ENCODE peak calls at places on chromosomes 13 and 19, in five cellular contexts. X, Q, I, L and K are unnamed samples. For H3K36me3, the result is how much of the 10 kb centered on the place peaks cover.

GRCh38 chr19:3057275-3057714 is 5.0 kb downstream of the TLE5 start:
- DNase-seq in X (no peak), Q (peak), I (peak), L (no peak), K (peak)

GRCh38 chr13:20590568-20590967 is 23.6 kb downstream of the IFT88 start:
- DNase-seq in X (no peak), Q (no peak), I (no peak), L (no peak), K (no peak)

GRCh38 chr19:18282021-18282787 is 782 bp upstream of the JUND start:
- DNase-seq in X (no peak), Q (peak), I (no peak), L (no peak), K (no peak)

GRCh38 chr13:27035892-27036235 is 135.7 kb downstream of the USP12 start:
- DNase-seq in X (no peak), Q (no peak), I (no peak), L (no peak), K (no peak)

GRCh38 chr19:47529018-47529742 is 14.3 kb upstream of the NAPA start:
- DNase-seq in X (no peak), Q (no peak), I (no peak), L (no peak), K (no peak)

GRCh38 chr13:52879950-52880650 is 31.7 kb upstream of the PCDH8 start:
- DNase-seq in X (no peak), Q (no peak), I (no peak), L (no peak), K (no peak)

GRCh38 chr13:98222816-98223215 is 45.7 kb upstream of the RNF113B start:
- DNase-seq in X (no peak), Q (no peak), I (no peak), L (no peak), K (no peak)

GRCh38 chr19:18848860-18849661 is 17.3 kb downstream of the UPF1 start:
- DNase-seq in X (no peak), Q (peak), I (peak), L (no peak), K (peak)

GRCh38 chr19:46830864-46831263 is 19.8 kb downstream of the AP2S1 start:
- DNase-seq in X (no peak), Q (no peak), I (no peak), L (no peak), K (no peak)

GRCh38 chr13:112648966-112649690 is 40.7 kb upstream of the ATP11A start:
- DNase-seq in X (no peak), Q (no peak), I (no peak), L (no peak), K (no peak)

GRCh38 chr13:30576528-30576927 is 41.2 kb upstream of the USPL1 start:
- DNase-seq in X (peak), Q (no peak), I (no peak), L (peak), K (no peak)

GRCh38 chr19:38306236-38306635 is 2.2 kb downstream of the C19orf33 start:
- DNase-seq in X (no peak), Q (no peak), I (no peak), L (no peak), K (no peak)

GRCh38 chr13:46593403-46593802 is 40.4 kb downstream of the LRCH1 start:
- DNase-seq in X (no peak), Q (no peak), I (no peak), L (peak), K (no peak)

GRCh38 chr19:39078436-39079200 is 5.5 kb upstream of the ACP7 start:
- DNase-seq in X (no peak), Q (no peak), I (no peak), L (no peak), K (no peak)

GRCh38 chr19:18233224-18233825 is 7.1 kb upstream of the PDE4C start:
- DNase-seq in X (peak), Q (peak), I (no peak), L (no peak), K (peak)

GRCh38 chr13:73158851-73159250 is 100.0 kb downstream of the KLF5 start:
- DNase-seq in X (no peak), Q (no peak), I (no peak), L (no peak), K (no peak)

GRCh38 chr13:111853766-111854165 is 213.2 kb upstream of the SOX1 start:
- DNase-seq in X (no peak), Q (no peak), I (no peak), L (no peak), K (no peak)

GRCh38 chr13:42140494-42140893 is 92.0 kb downstream of the DGKH start:
- DNase-seq in X (no peak), Q (no peak), I (no peak), L (no peak), K (no peak)

GRCh38 chr19:31352296-31352781 is 3.1 kb upstream of the TSHZ3 start:
- DNase-seq in X (no peak), Q (no peak), I (no peak), L (no peak), K (no peak)

GRCh38 chr19:38183227-38183914 is 40.7 kb downstream of the DPF1 start:
- DNase-seq in X (peak), Q (peak), I (peak), L (no peak), K (peak)

GRCh38 chr13:64071352-64071751 is 2655.7 kb upstream of the PCDH20 start:
- DNase-seq in X (no peak), Q (no peak), I (no peak), L (no peak), K (no peak)

GRCh38 chr13:23541221-23541620 is 29.0 kb upstream of the TNFRSF19 start:
- DNase-seq in X (no peak), Q (no peak), I (no peak), L (no peak), K (no peak)

GRCh38 chr19:41595258-41595889 is 19.4 kb downstream of the CEACAM21 start:
- DNase-seq in X (peak), Q (peak), I (peak), L (peak), K (peak)

GRCh38 chr19:16076154-16076957 is at the start of gene TPM4:
- DNase-seq in X (peak), Q (peak), I (peak), L (peak), K (peak)

GRCh38 chr13:71912524-71912923 is 45.5 kb upstream of the DACH1 start:
- DNase-seq in X (no peak), Q (no peak), I (no peak), L (no peak), K (no peak)

GRCh38 chr13:40181203-40181845 is 485.1 kb downstream of the FOXO1 start:
- DNase-seq in X (peak), Q (no peak), I (no peak), L (no peak), K (no peak)

GRCh38 chr13:25170554-25171107 is 1.5 kb downstream of the AMER2 start:
- DNase-seq in X (peak), Q (no peak), I (no peak), L (no peak), K (no peak)

GRCh38 chr19:1888385-1888784 is 3.1 kb upstream of the ABHD17A start:
- DNase-seq in X (no peak), Q (no peak), I (no peak), L (no peak), K (no peak)

GRCh38 chr13:94858856-94859811 is 146.8 kb upstream of the SOX21 start:
- DNase-seq in X (no peak), Q (peak), I (peak), L (no peak), K (peak)

GRCh38 chr13:48562296-48563066 is 29.6 kb upstream of the RCBTB2 start:
- DNase-seq in X (no peak), Q (no peak), I (no peak), L (peak), K (no peak)

GRCh38 chr13:48506092-48506701 is 26.7 kb downstream of the RCBTB2 start:
- DNase-seq in X (no peak), Q (peak), I (no peak), L (no peak), K (no peak)

GRCh38 chr19:55563261-55563690 is 17.4 kb downstream of the ZNF579 start:
- DNase-seq in X (peak), Q (peak), I (peak), L (no peak), K (peak)

GRCh38 chr19:18160792-18161690 is 8.1 kb downstream of the PIK3R2 start:
- DNase-seq in X (peak), Q (peak), I (peak), L (peak), K (peak)

GRCh38 chr13:67416047-67416925 is 186.2 kb upstream of the PCDH9 start:
- DNase-seq in X (peak), Q (no peak), I (no peak), L (no peak), K (no peak)

GRCh38 chr13:98957731-98958442 is 20.0 kb downstream of the DOCK9 start:
- DNase-seq in X (no peak), Q (no peak), I (no peak), L (no peak), K (no peak)

GRCh38 chr13:52954838-52955237 is 73.8 kb upstream of the OLFM4 start:
- DNase-seq in X (no peak), Q (no peak), I (no peak), L (no peak), K (no peak)

GRCh38 chr19:8396185-8396562 is 6.0 kb downstream of the RAB11B start:
- DNase-seq in X (no peak), Q (no peak), I (no peak), L (no peak), K (peak)

GRCh38 chr13:106110241-106110855 is 425.1 kb downstream of the EFNB2 start:
- DNase-seq in X (peak), Q (no peak), I (no peak), L (no peak), K (no peak)

DNA sequence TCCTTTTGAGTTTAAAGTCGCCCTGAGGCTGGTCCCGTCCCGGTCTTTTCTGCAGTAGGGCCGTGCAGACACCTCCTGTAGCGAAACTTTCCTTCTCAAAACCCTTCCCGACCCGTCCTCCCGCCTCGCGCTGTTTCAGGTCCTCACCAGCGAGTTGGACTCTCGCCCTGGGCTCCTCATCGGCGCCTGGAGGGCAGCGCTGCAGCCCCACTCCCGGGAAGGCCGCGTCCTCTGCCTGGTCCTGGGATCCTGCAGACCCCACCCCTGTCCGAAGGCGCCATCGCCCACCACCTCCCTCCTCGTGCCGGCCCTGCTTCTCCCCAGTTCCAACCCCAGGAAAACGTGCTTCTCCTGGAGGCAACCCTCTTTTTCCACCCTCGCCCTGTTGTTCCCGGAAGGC is 15.0 kb downstream of the ZNF701 start:
- DNase-seq in X (no peak), Q (peak), I (no peak), L (no peak), K (no peak)
- H3K36me3 ChIP-seq in X (under half), Q (half or more), I (half or more), L (under half), K (half or more)

DNA sequence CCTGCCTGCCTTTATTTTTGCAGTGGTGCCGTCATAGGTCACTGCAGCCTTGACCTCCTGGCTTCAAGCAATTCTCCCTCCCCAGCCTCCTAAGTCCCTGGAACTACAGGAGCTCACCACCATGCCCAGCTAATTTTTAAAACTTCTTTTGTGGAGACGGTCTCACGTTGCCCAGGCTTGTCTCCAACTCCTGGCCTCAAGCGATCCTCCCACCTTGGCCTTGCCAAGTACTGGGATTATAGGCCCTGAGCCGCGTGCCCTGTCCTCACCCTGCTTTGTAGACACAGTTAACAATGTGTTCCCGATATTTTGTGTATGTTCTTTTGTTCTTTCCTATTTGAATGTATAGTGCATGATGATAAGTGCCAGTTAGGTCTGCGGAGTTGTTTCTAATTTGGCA is 9.7 kb upstream of the WTIP start:
- DNase-seq in X (no peak), Q (no peak), I (no peak), L (no peak), K (no peak)
- H3K36me3 ChIP-seq in X (under half), Q (under half), I (half or more), L (under half), K (half or more)

GRCh38 chr13:100983111-100983510 is 308.5 kb upstream of the TMTC4 start:
- DNase-seq in X (no peak), Q (no peak), I (no peak), L (no peak), K (no peak)

GRCh38 chr13:100989424-100989823 is 314.8 kb upstream of the TMTC4 start:
- DNase-seq in X (no peak), Q (no peak), I (no peak), L (no peak), K (no peak)

GRCh38 chr13:100986571-100986970 is 312.0 kb upstream of the TMTC4 start:
- DNase-seq in X (no peak), Q (no peak), I (no peak), L (no peak), K (no peak)

GRCh38 chr13:100984349-100984748 is 309.8 kb upstream of the TMTC4 start:
- DNase-seq in X (no peak), Q (no peak), I (no peak), L (no peak), K (no peak)

GRCh38 chr13:100987993-100988392 is 313.4 kb upstream of the TMTC4 start:
- DNase-seq in X (peak), Q (no peak), I (no peak), L (no peak), K (no peak)
- H3K36me3 ChIP-seq in X (under half), Q (under half), I (under half), L (under half), K (under half)

DNA sequence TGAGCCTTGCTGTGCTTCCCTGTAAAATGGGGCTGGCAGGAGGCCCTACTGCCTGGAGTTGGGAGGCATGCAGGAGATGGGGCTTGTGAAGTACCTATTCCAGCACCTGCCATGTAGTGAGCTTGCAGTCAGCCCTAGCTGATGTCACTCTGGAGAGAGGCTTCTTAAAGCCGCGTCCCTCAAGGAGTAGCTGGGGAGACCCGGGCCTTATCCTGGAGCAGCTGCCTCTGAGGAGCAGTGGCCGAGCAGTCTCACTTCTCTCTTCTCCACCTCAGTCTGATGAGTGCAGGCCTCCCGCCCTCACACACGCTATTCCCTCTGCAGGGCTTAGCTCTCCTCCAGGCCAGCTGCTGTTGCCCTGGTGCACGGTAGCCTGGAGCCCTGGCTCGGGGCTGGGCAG is 18.0 kb downstream of the CLASRP start:
- DNase-seq in X (no peak), Q (no peak), I (no peak), L (no peak), K (no peak)
- H3K36me3 ChIP-seq in X (under half), Q (under half), I (half or more), L (half or more), K (half or more)